ENCODE peak calls at places on chromosomes 2 and 18, in nine cellular contexts. One of them, this sample, is unnamed. For H3K4me1 and H3K9me3, the result is how much of the 10 kb centered on the place peaks cover.

GRCh38 chr2:18690342-18690741 is 101.0 kb upstream of the NT5C1B start:
- DNase-seq in lung: no peak
- DNase-seq in heart right ventricle: no peak
- DNase-seq in HCT116: peak
- DNase-seq in A549: peak
- DNase-seq in kidney: no peak
- DNase-seq in cardiac muscle cell: peak
- DNase-seq in fibroblast of lung: no peak
- DNase-seq in left ventricle myocardium inferior: no peak
- DNase-seq in this sample: no peak

GRCh38 chr18:42159146-42159545 is 204.1 kb downstream of the PIK3C3 start:
- DNase-seq in lung: no peak
- DNase-seq in heart right ventricle: no peak
- DNase-seq in HCT116: no peak
- DNase-seq in A549: no peak
- DNase-seq in kidney: no peak
- DNase-seq in cardiac muscle cell: no peak
- DNase-seq in fibroblast of lung: no peak
- DNase-seq in left ventricle myocardium inferior: no peak
- DNase-seq in this sample: no peak

GRCh38 chr2:238975408-238975807 is 127.5 kb downstream of the TWIST2 start:
- DNase-seq in lung: no peak
- DNase-seq in heart right ventricle: no peak
- DNase-seq in HCT116: no peak
- DNase-seq in A549: no peak
- DNase-seq in kidney: no peak
- DNase-seq in cardiac muscle cell: no peak
- DNase-seq in fibroblast of lung: no peak
- DNase-seq in left ventricle myocardium inferior: no peak
- DNase-seq in this sample: no peak

GRCh38 chr2:110872521-110872920 is 140.1 kb downstream of the ACOXL start:
- DNase-seq in lung: peak
- DNase-seq in heart right ventricle: no peak
- DNase-seq in HCT116: no peak
- DNase-seq in A549: no peak
- DNase-seq in kidney: no peak
- DNase-seq in cardiac muscle cell: no peak
- DNase-seq in fibroblast of lung: no peak
- DNase-seq in left ventricle myocardium inferior: no peak
- DNase-seq in this sample: no peak

GRCh38 chr2:46171441-46171953 is 125.7 kb upstream of the EPAS1 start:
- DNase-seq in lung: no peak
- DNase-seq in heart right ventricle: no peak
- DNase-seq in HCT116: peak
- DNase-seq in A549: peak
- DNase-seq in kidney: no peak
- DNase-seq in cardiac muscle cell: peak
- DNase-seq in fibroblast of lung: peak
- DNase-seq in left ventricle myocardium inferior: no peak
- DNase-seq in this sample: no peak

GRCh38 chr2:96924775-96925747 is 55.2 kb upstream of the SEMA4C start:
- DNase-seq in lung: no peak
- DNase-seq in heart right ventricle: no peak
- DNase-seq in HCT116: no peak
- DNase-seq in A549: no peak
- DNase-seq in kidney: no peak
- DNase-seq in cardiac muscle cell: no peak
- DNase-seq in fibroblast of lung: no peak
- DNase-seq in left ventricle myocardium inferior: no peak
- DNase-seq in this sample: no peak

GRCh38 chr2:214006601-214007000 is 404.3 kb upstream of the VWC2L start:
- DNase-seq in lung: no peak
- DNase-seq in heart right ventricle: no peak
- DNase-seq in HCT116: no peak
- DNase-seq in A549: no peak
- DNase-seq in kidney: no peak
- DNase-seq in cardiac muscle cell: no peak
- DNase-seq in fibroblast of lung: no peak
- DNase-seq in left ventricle myocardium inferior: no peak
- DNase-seq in this sample: no peak

GRCh38 chr2:211439011-211439410 is 882.6 kb downstream of the CPS1 start:
- DNase-seq in lung: no peak
- DNase-seq in heart right ventricle: no peak
- DNase-seq in HCT116: no peak
- DNase-seq in A549: no peak
- DNase-seq in kidney: no peak
- DNase-seq in cardiac muscle cell: no peak
- DNase-seq in fibroblast of lung: no peak
- DNase-seq in left ventricle myocardium inferior: no peak
- DNase-seq in this sample: no peak

GRCh38 chr2:225065882-225066281 is 23.6 kb upstream of the DOCK10 start:
- DNase-seq in lung: no peak
- DNase-seq in heart right ventricle: no peak
- DNase-seq in HCT116: no peak
- DNase-seq in A549: no peak
- DNase-seq in kidney: no peak
- DNase-seq in cardiac muscle cell: no peak
- DNase-seq in fibroblast of lung: no peak
- DNase-seq in left ventricle myocardium inferior: no peak
- DNase-seq in this sample: no peak

GRCh38 chr2:1742680-1743395 is 1.5 kb downstream of the PXDN start:
- DNase-seq in lung: peak
- DNase-seq in heart right ventricle: peak
- DNase-seq in HCT116: no peak
- DNase-seq in A549: peak
- DNase-seq in kidney: peak
- DNase-seq in cardiac muscle cell: peak
- DNase-seq in fibroblast of lung: peak
- DNase-seq in left ventricle myocardium inferior: peak
- DNase-seq in this sample: no peak

GRCh38 chr2:109382946-109383345 is 230.8 kb downstream of the SEPTIN10 start:
- DNase-seq in lung: peak
- DNase-seq in heart right ventricle: peak
- DNase-seq in HCT116: no peak
- DNase-seq in A549: no peak
- DNase-seq in kidney: peak
- DNase-seq in cardiac muscle cell: peak
- DNase-seq in fibroblast of lung: peak
- DNase-seq in left ventricle myocardium inferior: peak
- DNase-seq in this sample: no peak

GRCh38 chr2:72116081-72116533 is 31.6 kb downstream of the CYP26B1 start:
- DNase-seq in lung: no peak
- DNase-seq in heart right ventricle: no peak
- DNase-seq in HCT116: no peak
- DNase-seq in A549: peak
- DNase-seq in kidney: no peak
- DNase-seq in cardiac muscle cell: no peak
- DNase-seq in fibroblast of lung: no peak
- DNase-seq in left ventricle myocardium inferior: no peak
- DNase-seq in this sample: no peak

GRCh38 chr2:239337122-239337876 is 63.5 kb downstream of the HDAC4 start:
- DNase-seq in lung: no peak
- DNase-seq in heart right ventricle: no peak
- DNase-seq in HCT116: no peak
- DNase-seq in A549: no peak
- DNase-seq in kidney: no peak
- DNase-seq in cardiac muscle cell: no peak
- DNase-seq in fibroblast of lung: peak
- DNase-seq in left ventricle myocardium inferior: no peak
- DNase-seq in this sample: peak

GRCh38 chr18:6363216-6363615 is 51.5 kb downstream of the L3MBTL4 start:
- DNase-seq in lung: no peak
- DNase-seq in heart right ventricle: no peak
- DNase-seq in HCT116: no peak
- DNase-seq in A549: no peak
- DNase-seq in kidney: no peak
- DNase-seq in cardiac muscle cell: no peak
- DNase-seq in fibroblast of lung: no peak
- DNase-seq in left ventricle myocardium inferior: no peak
- DNase-seq in this sample: no peak

GRCh38 chr2:219542931-219543595 is 546 bp downstream of the CHPF start:
- DNase-seq in lung: peak
- DNase-seq in heart right ventricle: no peak
- DNase-seq in HCT116: no peak
- DNase-seq in A549: no peak
- DNase-seq in kidney: no peak
- DNase-seq in cardiac muscle cell: peak
- DNase-seq in fibroblast of lung: peak
- DNase-seq in left ventricle myocardium inferior: peak
- DNase-seq in this sample: no peak

GRCh38 chr18:73153271-73153670 is 285.5 kb upstream of the NETO1 start:
- DNase-seq in lung: no peak
- DNase-seq in heart right ventricle: no peak
- DNase-seq in HCT116: no peak
- DNase-seq in A549: no peak
- DNase-seq in kidney: no peak
- DNase-seq in cardiac muscle cell: no peak
- DNase-seq in fibroblast of lung: no peak
- DNase-seq in left ventricle myocardium inferior: no peak
- DNase-seq in this sample: no peak

GRCh38 chr2:8496617-8497016 is 185.2 kb upstream of the ID2 start:
- DNase-seq in lung: no peak
- DNase-seq in heart right ventricle: no peak
- DNase-seq in HCT116: no peak
- DNase-seq in A549: no peak
- DNase-seq in kidney: no peak
- DNase-seq in cardiac muscle cell: no peak
- DNase-seq in fibroblast of lung: no peak
- DNase-seq in left ventricle myocardium inferior: no peak
- DNase-seq in this sample: no peak
- H3K4me1 ChIP-seq in lung: under half
- H3K4me1 ChIP-seq in heart right ventricle: half or more
- H3K4me1 ChIP-seq in HCT116: under half
- H3K4me1 ChIP-seq in A549: half or more
- H3K4me1 ChIP-seq in kidney: under half
- H3K4me1 ChIP-seq in cardiac muscle cell: under half
- H3K4me1 ChIP-seq in fibroblast of lung: under half
- H3K4me1 ChIP-seq in left ventricle myocardium inferior: half or more
- H3K4me1 ChIP-seq in this sample: under half

GRCh38 chr2:26471278-26471677 is 6.6 kb downstream of the OTOF start:
- DNase-seq in lung: no peak
- DNase-seq in heart right ventricle: no peak
- DNase-seq in HCT116: no peak
- DNase-seq in A549: no peak
- DNase-seq in kidney: no peak
- DNase-seq in cardiac muscle cell: no peak
- DNase-seq in fibroblast of lung: no peak
- DNase-seq in left ventricle myocardium inferior: no peak
- DNase-seq in this sample: no peak

GRCh38 chr2:26472821-26473655 is 4.9 kb downstream of the OTOF start:
- DNase-seq in lung: no peak
- DNase-seq in heart right ventricle: no peak
- DNase-seq in HCT116: no peak
- DNase-seq in A549: no peak
- DNase-seq in kidney: peak
- DNase-seq in cardiac muscle cell: no peak
- DNase-seq in fibroblast of lung: no peak
- DNase-seq in left ventricle myocardium inferior: no peak
- DNase-seq in this sample: no peak

GRCh38 chr2:26473796-26474195 is 4.1 kb downstream of the OTOF start:
- DNase-seq in lung: no peak
- DNase-seq in heart right ventricle: no peak
- DNase-seq in HCT116: no peak
- DNase-seq in A549: no peak
- DNase-seq in kidney: peak
- DNase-seq in cardiac muscle cell: no peak
- DNase-seq in fibroblast of lung: no peak
- DNase-seq in left ventricle myocardium inferior: no peak
- DNase-seq in this sample: no peak

GRCh38 chr2:26470601-26471260 is 7.2 kb downstream of the OTOF start:
- DNase-seq in lung: no peak
- DNase-seq in heart right ventricle: no peak
- DNase-seq in HCT116: no peak
- DNase-seq in A549: no peak
- DNase-seq in kidney: no peak
- DNase-seq in cardiac muscle cell: no peak
- DNase-seq in fibroblast of lung: no peak
- DNase-seq in left ventricle myocardium inferior: no peak
- DNase-seq in this sample: no peak

GRCh38 chr2:26471766-26472706 is 5.9 kb downstream of the OTOF start:
- DNase-seq in lung: no peak
- DNase-seq in heart right ventricle: no peak
- DNase-seq in HCT116: no peak
- DNase-seq in A549: peak
- DNase-seq in kidney: peak
- DNase-seq in cardiac muscle cell: no peak
- DNase-seq in fibroblast of lung: no peak
- DNase-seq in left ventricle myocardium inferior: no peak
- DNase-seq in this sample: no peak
- TF ChIP-seq CTCF in lung: no peak
- TF ChIP-seq CTCF in heart right ventricle: no peak
- TF ChIP-seq CTCF in HCT116: peak
- TF ChIP-seq CTCF in A549: no peak
- TF ChIP-seq CTCF in kidney: no peak
- TF ChIP-seq CTCF in cardiac muscle cell: no peak
- TF ChIP-seq CTCF in fibroblast of lung: no peak
- TF ChIP-seq CTCF in left ventricle myocardium inferior: peak
- TF ChIP-seq CTCF in this sample: peak

DNA sequence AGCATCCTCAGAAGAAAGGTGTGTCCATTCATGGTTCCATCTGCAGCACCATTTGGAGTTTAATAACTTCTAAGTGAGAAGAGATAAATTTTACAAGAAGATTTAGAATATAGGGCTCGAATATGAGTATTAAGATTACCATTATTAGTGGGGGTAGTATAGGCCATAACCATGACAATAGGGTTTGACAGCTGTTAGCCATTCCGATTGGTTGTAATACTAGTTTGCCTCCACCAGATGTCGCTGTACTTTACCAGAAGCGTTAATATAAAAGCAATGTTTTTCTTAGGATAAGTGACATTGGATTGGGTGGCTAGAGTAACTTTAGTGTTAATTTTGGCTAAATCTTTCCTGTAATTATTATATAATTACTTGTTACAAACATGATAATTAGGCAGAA is 107.5 kb upstream of the SRD5A2 start:
- DNase-seq in lung: no peak
- DNase-seq in heart right ventricle: no peak
- DNase-seq in HCT116: peak
- DNase-seq in A549: peak
- DNase-seq in kidney: no peak
- DNase-seq in cardiac muscle cell: no peak
- DNase-seq in fibroblast of lung: peak
- DNase-seq in left ventricle myocardium inferior: no peak
- DNase-seq in this sample: no peak
- H3K9me3 ChIP-seq in lung: under half
- H3K9me3 ChIP-seq in heart right ventricle: under half
- H3K9me3 ChIP-seq in HCT116: under half
- H3K9me3 ChIP-seq in A549: under half
- H3K9me3 ChIP-seq in kidney: under half
- H3K9me3 ChIP-seq in cardiac muscle cell: under half
- H3K9me3 ChIP-seq in fibroblast of lung: under half
- H3K9me3 ChIP-seq in left ventricle myocardium inferior: half or more
- H3K9me3 ChIP-seq in this sample: under half

GRCh38 chr2:152499411-152499810 is 164.4 kb downstream of the FMNL2 start:
- DNase-seq in lung: no peak
- DNase-seq in heart right ventricle: no peak
- DNase-seq in HCT116: no peak
- DNase-seq in A549: no peak
- DNase-seq in kidney: no peak
- DNase-seq in cardiac muscle cell: no peak
- DNase-seq in fibroblast of lung: no peak
- DNase-seq in left ventricle myocardium inferior: no peak
- DNase-seq in this sample: no peak
- H3K4me1 ChIP-seq in lung: under half
- H3K4me1 ChIP-seq in heart right ventricle: under half
- H3K4me1 ChIP-seq in HCT116: under half
- H3K4me1 ChIP-seq in A549: half or more
- H3K4me1 ChIP-seq in kidney: under half
- H3K4me1 ChIP-seq in cardiac muscle cell: under half
- H3K4me1 ChIP-seq in fibroblast of lung: under half
- H3K4me1 ChIP-seq in left ventricle myocardium inferior: under half
- H3K4me1 ChIP-seq in this sample: under half

This sample was measured in DND-41.